ENCODE peak calls at places on chromosomes 13 and 19, in eight cellular contexts. One of them, this sample, is unnamed.

GRCh38 chr13:69565334-69565733 is 542.3 kb upstream of the ATXN8OS start:
- DNase-seq in endothelial cell: peak; percentile 31
- DNase-seq in epithelial cell of esophagus: peak; percentile 76
- DNase-seq in gastrocnemius medialis: no peak
- DNase-seq in fibroblast of pulmonary artery: no peak
- DNase-seq in MM.1S: no peak
- DNase-seq in PC-3: peak; percentile 55
- DNase-seq in mucosa of descending colon: no peak
- DNase-seq in this sample: no peak

GRCh38 chr13:74644239-74644638 is 510.0 kb upstream of the KLF12 start:
- DNase-seq in endothelial cell: no peak
- DNase-seq in epithelial cell of esophagus: peak; percentile 70
- DNase-seq in gastrocnemius medialis: no peak
- DNase-seq in fibroblast of pulmonary artery: peak; percentile 80
- DNase-seq in MM.1S: no peak
- DNase-seq in PC-3: no peak
- DNase-seq in mucosa of descending colon: no peak
- DNase-seq in this sample: no peak

GRCh38 chr13:73936001-73936400 is 198.2 kb downstream of the KLF12 start:
- DNase-seq in endothelial cell: no peak
- DNase-seq in epithelial cell of esophagus: no peak
- DNase-seq in gastrocnemius medialis: no peak
- DNase-seq in fibroblast of pulmonary artery: peak; percentile 48
- DNase-seq in MM.1S: no peak
- DNase-seq in PC-3: no peak
- DNase-seq in mucosa of descending colon: no peak
- DNase-seq in this sample: no peak

GRCh38 chr13:90447034-90447734 is 900.3 kb upstream of the MIR17HG start:
- DNase-seq in endothelial cell: no peak
- DNase-seq in epithelial cell of esophagus: peak; percentile 23
- DNase-seq in gastrocnemius medialis: no peak
- DNase-seq in fibroblast of pulmonary artery: no peak
- DNase-seq in MM.1S: no peak
- DNase-seq in PC-3: peak; percentile 39
- DNase-seq in mucosa of descending colon: no peak
- DNase-seq in this sample: no peak

GRCh38 chr13:48595330-48596127 is 58.2 kb upstream of the CYSLTR2 start:
- DNase-seq in endothelial cell: peak; percentile 37
- DNase-seq in epithelial cell of esophagus: peak; percentile 81
- DNase-seq in gastrocnemius medialis: no peak
- DNase-seq in fibroblast of pulmonary artery: peak; percentile 92
- DNase-seq in MM.1S: peak; percentile 48
- DNase-seq in PC-3: peak; percentile 65
- DNase-seq in mucosa of descending colon: no peak
- DNase-seq in this sample: peak; percentile 60

GRCh38 chr19:20858218-20858617 is 64.8 kb upstream of the ZNF85 start:
- DNase-seq in endothelial cell: no peak
- DNase-seq in epithelial cell of esophagus: no peak
- DNase-seq in gastrocnemius medialis: no peak
- DNase-seq in fibroblast of pulmonary artery: no peak
- DNase-seq in MM.1S: no peak
- DNase-seq in PC-3: no peak
- DNase-seq in mucosa of descending colon: no peak
- DNase-seq in this sample: no peak

GRCh38 chr19:10861118-10861651 is 10.2 kb upstream of the CARM1 start:
- DNase-seq in endothelial cell: peak; percentile 66
- DNase-seq in epithelial cell of esophagus: peak; percentile 51
- DNase-seq in gastrocnemius medialis: no peak
- DNase-seq in fibroblast of pulmonary artery: peak; percentile 43
- DNase-seq in MM.1S: no peak
- DNase-seq in PC-3: peak; percentile 52
- DNase-seq in mucosa of descending colon: no peak
- DNase-seq in this sample: no peak

GRCh38 chr19:47331931-47332547 is at the start of gene C5AR2:
- DNase-seq in endothelial cell: no peak
- DNase-seq in epithelial cell of esophagus: no peak
- DNase-seq in gastrocnemius medialis: no peak
- DNase-seq in fibroblast of pulmonary artery: no peak
- DNase-seq in MM.1S: no peak
- DNase-seq in PC-3: no peak
- DNase-seq in mucosa of descending colon: no peak
- DNase-seq in this sample: no peak

GRCh38 chr19:1774999-1775772 is 21.9 kb downstream of the ONECUT3 start:
- DNase-seq in endothelial cell: no peak
- DNase-seq in epithelial cell of esophagus: no peak
- DNase-seq in gastrocnemius medialis: no peak
- DNase-seq in fibroblast of pulmonary artery: no peak
- DNase-seq in MM.1S: no peak
- DNase-seq in PC-3: no peak
- DNase-seq in mucosa of descending colon: no peak
- DNase-seq in this sample: no peak

GRCh38 chr13:111947876-111948275 is 119.1 kb upstream of the SOX1 start:
- DNase-seq in endothelial cell: no peak
- DNase-seq in epithelial cell of esophagus: no peak
- DNase-seq in gastrocnemius medialis: no peak
- DNase-seq in fibroblast of pulmonary artery: no peak
- DNase-seq in MM.1S: no peak
- DNase-seq in PC-3: no peak
- DNase-seq in mucosa of descending colon: no peak
- DNase-seq in this sample: no peak

GRCh38 chr19:10274589-10274988 is 3.7 kb downstream of the ICAM1 start:
- DNase-seq in endothelial cell: no peak
- DNase-seq in epithelial cell of esophagus: no peak
- DNase-seq in gastrocnemius medialis: no peak
- DNase-seq in fibroblast of pulmonary artery: no peak
- DNase-seq in MM.1S: no peak
- DNase-seq in PC-3: no peak
- DNase-seq in mucosa of descending colon: no peak
- DNase-seq in this sample: no peak

GRCh38 chr13:43583331-43583730 is 203.4 kb downstream of the ENOX1 start:
- DNase-seq in endothelial cell: no peak
- DNase-seq in epithelial cell of esophagus: no peak
- DNase-seq in gastrocnemius medialis: no peak
- DNase-seq in fibroblast of pulmonary artery: no peak
- DNase-seq in MM.1S: no peak
- DNase-seq in PC-3: no peak
- DNase-seq in mucosa of descending colon: no peak
- DNase-seq in this sample: no peak

GRCh38 chr19:49770529-49770928 is 3.7 kb downstream of the AP2A1 start:
- DNase-seq in endothelial cell: no peak
- DNase-seq in epithelial cell of esophagus: no peak
- DNase-seq in gastrocnemius medialis: no peak
- DNase-seq in fibroblast of pulmonary artery: no peak
- DNase-seq in MM.1S: no peak
- DNase-seq in PC-3: no peak
- DNase-seq in mucosa of descending colon: no peak
- DNase-seq in this sample: no peak

GRCh38 chr13:106117035-106117434 is 418.4 kb downstream of the EFNB2 start:
- DNase-seq in endothelial cell: no peak
- DNase-seq in epithelial cell of esophagus: peak; percentile 60
- DNase-seq in gastrocnemius medialis: no peak
- DNase-seq in fibroblast of pulmonary artery: no peak
- DNase-seq in MM.1S: no peak
- DNase-seq in PC-3: peak; percentile 71
- DNase-seq in mucosa of descending colon: no peak
- DNase-seq in this sample: no peak

GRCh38 chr13:88628882-88629281 is 957.7 kb downstream of the SLITRK5 start:
- DNase-seq in endothelial cell: no peak
- DNase-seq in epithelial cell of esophagus: no peak
- DNase-seq in gastrocnemius medialis: no peak
- DNase-seq in fibroblast of pulmonary artery: no peak
- DNase-seq in MM.1S: no peak
- DNase-seq in PC-3: no peak
- DNase-seq in mucosa of descending colon: no peak
- DNase-seq in this sample: no peak

GRCh38 chr13:46679369-46680180 is 117.4 kb downstream of the ESD start:
- DNase-seq in endothelial cell: no peak
- DNase-seq in epithelial cell of esophagus: no peak
- DNase-seq in gastrocnemius medialis: no peak
- DNase-seq in fibroblast of pulmonary artery: peak; percentile 71
- DNase-seq in MM.1S: peak; percentile 76
- DNase-seq in PC-3: no peak
- DNase-seq in mucosa of descending colon: no peak
- DNase-seq in this sample: no peak

GRCh38 chr19:32227561-32228165 is 117.7 kb upstream of the ZNF507 start:
- DNase-seq in endothelial cell: no peak
- DNase-seq in epithelial cell of esophagus: no peak
- DNase-seq in gastrocnemius medialis: no peak
- DNase-seq in fibroblast of pulmonary artery: no peak
- DNase-seq in MM.1S: no peak
- DNase-seq in PC-3: no peak
- DNase-seq in mucosa of descending colon: no peak
- DNase-seq in this sample: no peak

GRCh38 chr13:31209172-31209818 is 9.5 kb downstream of the B3GLCT start:
- DNase-seq in endothelial cell: no peak
- DNase-seq in epithelial cell of esophagus: no peak
- DNase-seq in gastrocnemius medialis: peak; percentile 17
- DNase-seq in fibroblast of pulmonary artery: peak; percentile 67
- DNase-seq in MM.1S: no peak
- DNase-seq in PC-3: no peak
- DNase-seq in mucosa of descending colon: no peak
- DNase-seq in this sample: no peak

GRCh38 chr13:33727356-33728083 is 90.4 kb upstream of the RFC3 start:
- DNase-seq in endothelial cell: no peak
- DNase-seq in epithelial cell of esophagus: no peak
- DNase-seq in gastrocnemius medialis: no peak
- DNase-seq in fibroblast of pulmonary artery: no peak
- DNase-seq in MM.1S: no peak
- DNase-seq in PC-3: no peak
- DNase-seq in mucosa of descending colon: no peak
- DNase-seq in this sample: no peak

GRCh38 chr19:8477889-8478288 is 24.6 kb downstream of the PRAM1 start:
- DNase-seq in endothelial cell: no peak
- DNase-seq in epithelial cell of esophagus: no peak
- DNase-seq in gastrocnemius medialis: no peak
- DNase-seq in fibroblast of pulmonary artery: no peak
- DNase-seq in MM.1S: no peak
- DNase-seq in PC-3: no peak
- DNase-seq in mucosa of descending colon: no peak
- DNase-seq in this sample: no peak
- TF ChIP-seq CTCF in endothelial cell: no peak
- TF ChIP-seq CTCF in epithelial cell of esophagus: no peak
- TF ChIP-seq CTCF in gastrocnemius medialis: no peak
- TF ChIP-seq CTCF in fibroblast of pulmonary artery: no peak
- TF ChIP-seq CTCF in MM.1S: no peak
- TF ChIP-seq CTCF in PC-3: no peak
- TF ChIP-seq CTCF in mucosa of descending colon: no peak
- TF ChIP-seq CTCF in this sample: no peak

GRCh38 chr13:27450921-27451461 is 627 bp upstream of the MTIF3 start:
- DNase-seq in endothelial cell: peak; percentile 33
- DNase-seq in epithelial cell of esophagus: peak; percentile 78
- DNase-seq in gastrocnemius medialis: no peak
- DNase-seq in fibroblast of pulmonary artery: peak; percentile 49
- DNase-seq in MM.1S: peak; percentile 55
- DNase-seq in PC-3: peak; percentile 81
- DNase-seq in mucosa of descending colon: peak; percentile 77
- DNase-seq in this sample: peak; percentile 42
- TF ChIP-seq CTCF in endothelial cell: no peak
- TF ChIP-seq CTCF in epithelial cell of esophagus: no peak
- TF ChIP-seq CTCF in gastrocnemius medialis: no peak
- TF ChIP-seq CTCF in fibroblast of pulmonary artery: no peak
- TF ChIP-seq CTCF in MM.1S: no peak
- TF ChIP-seq CTCF in PC-3: no peak
- TF ChIP-seq CTCF in mucosa of descending colon: no peak
- TF ChIP-seq CTCF in this sample: no peak

GRCh38 chr19:35744335-35744687 is 907 bp downstream of the U2AF1L4 start:
- DNase-seq in endothelial cell: no peak
- DNase-seq in epithelial cell of esophagus: no peak
- DNase-seq in gastrocnemius medialis: no peak
- DNase-seq in fibroblast of pulmonary artery: no peak
- DNase-seq in MM.1S: no peak
- DNase-seq in PC-3: no peak
- DNase-seq in mucosa of descending colon: no peak
- DNase-seq in this sample: no peak

GRCh38 chr19:35745328-35746086 is at the start of the genes PSENEN and U2AF1L4:
- DNase-seq in endothelial cell: peak; percentile 93
- DNase-seq in epithelial cell of esophagus: peak; percentile 100
- DNase-seq in gastrocnemius medialis: peak; percentile 98
- DNase-seq in fibroblast of pulmonary artery: peak; percentile 100
- DNase-seq in MM.1S: peak; percentile 99
- DNase-seq in PC-3: peak; percentile 98
- DNase-seq in mucosa of descending colon: peak; percentile 99
- DNase-seq in this sample: peak; percentile 98

GRCh38 chr19:35746087-35746462 is 624 bp downstream of the PSENEN start:
- DNase-seq in endothelial cell: no peak
- DNase-seq in epithelial cell of esophagus: no peak
- DNase-seq in gastrocnemius medialis: no peak
- DNase-seq in fibroblast of pulmonary artery: no peak
- DNase-seq in MM.1S: no peak
- DNase-seq in PC-3: no peak
- DNase-seq in mucosa of descending colon: no peak
- DNase-seq in this sample: no peak

GRCh38 chr19:35743640-35744306 is 1.4 kb downstream of the U2AF1L4 start:
- DNase-seq in endothelial cell: no peak
- DNase-seq in epithelial cell of esophagus: no peak
- DNase-seq in gastrocnemius medialis: no peak
- DNase-seq in fibroblast of pulmonary artery: no peak
- DNase-seq in MM.1S: no peak
- DNase-seq in PC-3: no peak
- DNase-seq in mucosa of descending colon: no peak
- DNase-seq in this sample: no peak

GRCh38 chr19:35744688-35745327 is 410 bp downstream of the U2AF1L4 start:
- DNase-seq in endothelial cell: peak; percentile 93
- DNase-seq in epithelial cell of esophagus: peak; percentile 97
- DNase-seq in gastrocnemius medialis: peak; percentile 95
- DNase-seq in fibroblast of pulmonary artery: peak; percentile 96
- DNase-seq in MM.1S: peak; percentile 95
- DNase-seq in PC-3: peak; percentile 90
- DNase-seq in mucosa of descending colon: peak; percentile 97
- DNase-seq in this sample: peak; percentile 96
- TF ChIP-seq CTCF in endothelial cell: no peak
- TF ChIP-seq CTCF in epithelial cell of esophagus: peak; percentile 40
- TF ChIP-seq CTCF in gastrocnemius medialis: peak; percentile 29
- TF ChIP-seq CTCF in fibroblast of pulmonary artery: peak; percentile 45
- TF ChIP-seq CTCF in MM.1S: peak; percentile 29
- TF ChIP-seq CTCF in PC-3: peak; percentile 39
- TF ChIP-seq CTCF in mucosa of descending colon: peak; percentile 10
- TF ChIP-seq CTCF in this sample: no peak

GRCh38 chr13:29362849-29363604 is 232.5 kb downstream of the SLC7A1 start:
- DNase-seq in endothelial cell: peak; percentile 71
- DNase-seq in epithelial cell of esophagus: peak; percentile 61
- DNase-seq in gastrocnemius medialis: no peak
- DNase-seq in fibroblast of pulmonary artery: peak; percentile 53
- DNase-seq in MM.1S: peak; percentile 51
- DNase-seq in PC-3: peak; percentile 69
- DNase-seq in mucosa of descending colon: no peak
- DNase-seq in this sample: peak; percentile 31
- TF ChIP-seq CTCF in endothelial cell: peak; percentile 85
- TF ChIP-seq CTCF in epithelial cell of esophagus: peak; percentile 93
- TF ChIP-seq CTCF in gastrocnemius medialis: peak; percentile 46
- TF ChIP-seq CTCF in fibroblast of pulmonary artery: peak; percentile 99
- TF ChIP-seq CTCF in MM.1S: peak; percentile 71
- TF ChIP-seq CTCF in PC-3: peak; percentile 85
- TF ChIP-seq CTCF in mucosa of descending colon: peak; percentile 46
- TF ChIP-seq CTCF in this sample: peak; percentile 69

This sample was measured in CD8-positive, alpha-beta T cell.